ENCODE peak calls at places on chromosomes 6 and 20, in ten cellular contexts. I, N, M, T, H, K, O, W, U and Y are unnamed samples.

GRCh38 chr20:46568570-46569129 is 18.2 kb upstream of the OCSTAMP start:
- DNase-seq in I (peak; percentile 90), N (peak; percentile 97), M (no peak), T (peak; percentile 79), H (peak; percentile 88), K (no peak), O (no peak), W (peak; percentile 86), U (no peak), Y (peak; percentile 98)

GRCh38 chr6:42762338-42762929 is 16.5 kb upstream of the TBCC start:
- DNase-seq in I (no peak), N (no peak), M (no peak), T (no peak), H (no peak), K (no peak), O (no peak), W (no peak), U (no peak), Y (no peak)

GRCh38 chr6:89298680-89299450 is 16.2 kb downstream of the GABRR2 start:
- DNase-seq in I (no peak), N (no peak), M (peak; percentile 65), T (peak; percentile 51), H (peak; percentile 92), K (peak; percentile 12), O (no peak), W (no peak), U (peak; percentile 16), Y (no peak)

GRCh38 chr6:1390071-1390804 is 862 bp downstream of the FOXF2 start:
- DNase-seq in I (no peak), N (no peak), M (no peak), T (no peak), H (peak; percentile 56), K (peak; percentile 74), O (peak; percentile 76), W (no peak), U (no peak), Y (no peak)

GRCh38 chr20:17024513-17025105 is 202.2 kb upstream of the PCSK2 start:
- DNase-seq in I (no peak), N (no peak), M (no peak), T (peak; percentile 84), H (no peak), K (peak; percentile 97), O (peak; percentile 58), W (no peak), U (no peak), Y (no peak)

GRCh38 chr20:50348118-50348517 is 157.5 kb downstream of the CEBPB start:
- DNase-seq in I (peak; percentile 55), N (peak; percentile 78), M (no peak), T (no peak), H (no peak), K (no peak), O (no peak), W (no peak), U (no peak), Y (peak; percentile 46)

GRCh38 chr20:1150218-1150617 is 31.8 kb downstream of the PSMF1 start:
- DNase-seq in I (no peak), N (no peak), M (no peak), T (peak; percentile 69), H (peak; percentile 6), K (no peak), O (no peak), W (no peak), U (no peak), Y (no peak)

GRCh38 chr6:143141442-143141841 is 80.8 kb downstream of the AIG1 start:
- DNase-seq in I (no peak), N (no peak), M (no peak), T (no peak), H (no peak), K (no peak), O (no peak), W (no peak), U (no peak), Y (no peak)

GRCh38 chr20:1904160-1904559 is 9.0 kb downstream of the SIRPA start:
- DNase-seq in I (no peak), N (no peak), M (no peak), T (no peak), H (no peak), K (no peak), O (no peak), W (no peak), U (no peak), Y (peak; percentile 26)

GRCh38 chr20:58471161-58471834 is 43.9 kb downstream of the APCDD1L start:
- DNase-seq in I (peak; percentile 73), N (peak; percentile 89), M (no peak), T (no peak), H (peak; percentile 67), K (no peak), O (no peak), W (no peak), U (no peak), Y (no peak)

DNA sequence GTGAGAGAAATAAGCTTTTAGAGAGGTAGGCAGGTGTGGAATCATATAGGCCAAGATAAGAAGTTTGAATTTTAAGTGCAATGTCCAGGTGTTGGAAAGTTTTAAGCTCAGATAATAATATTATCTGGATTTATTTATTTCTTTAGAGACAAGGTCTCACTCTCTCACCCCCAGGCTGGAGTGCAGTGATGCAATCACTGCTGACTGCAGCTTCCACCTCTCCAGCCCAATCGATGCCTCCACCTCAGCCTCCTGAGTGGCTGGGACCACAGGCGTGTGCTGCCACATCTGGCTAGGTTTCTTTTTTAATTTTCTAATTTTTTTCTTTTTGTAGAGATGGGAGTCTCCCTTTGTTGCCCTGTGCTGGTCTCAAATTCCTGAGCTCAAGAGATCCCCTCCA is 5.5 kb upstream of the MAS1L start:
- DNase-seq in I (no peak), N (no peak), M (no peak), T (no peak), H (no peak), K (no peak), O (no peak), W (no peak), U (no peak), Y (no peak)
- H3K27ac ChIP-seq in I (no peak overlapping the region), N (no peak overlapping the region), M (no peak overlapping the region), T (no peak overlapping the region), H (no peak overlapping the region), K (no peak overlapping the region), O (no peak overlapping the region), W (no peak overlapping the region), U (no peak overlapping the region), Y (no peak overlapping the region)

GRCh38 chr6:36079596-36079995 is 50.7 kb upstream of the MAPK13 start:
- DNase-seq in I (no peak), N (no peak), M (no peak), T (no peak), H (no peak), K (no peak), O (no peak), W (no peak), U (no peak), Y (no peak)

GRCh38 chr6:36089048-36089447 is 41.3 kb upstream of the MAPK13 start:
- DNase-seq in I (no peak), N (no peak), M (no peak), T (no peak), H (no peak), K (no peak), O (no peak), W (no peak), U (no peak), Y (no peak)

GRCh38 chr6:36078159-36078558 is 50.6 kb downstream of the MAPK14 start:
- DNase-seq in I (no peak), N (no peak), M (no peak), T (no peak), H (no peak), K (no peak), O (no peak), W (no peak), U (no peak), Y (no peak)

GRCh38 chr6:36082318-36082717 is 48.0 kb upstream of the MAPK13 start:
- DNase-seq in I (no peak), N (no peak), M (no peak), T (no peak), H (no peak), K (no peak), O (no peak), W (no peak), U (no peak), Y (no peak)

GRCh38 chr6:36083446-36083845 is 46.9 kb upstream of the MAPK13 start:
- DNase-seq in I (no peak), N (peak; percentile 37), M (no peak), T (no peak), H (no peak), K (peak; percentile 56), O (no peak), W (no peak), U (no peak), Y (no peak)
- H3K27ac ChIP-seq in I (no peak overlapping the region), N (no peak overlapping the region), M (no peak overlapping the region), T (no peak overlapping the region), H (no peak overlapping the region), K (no peak overlapping the region), O (no peak overlapping the region), W (no peak overlapping the region), U (no peak overlapping the region), Y (no peak overlapping the region)

GRCh38 chr6:5894357-5894756 is 112.4 kb downstream of the NRN1 start:
- DNase-seq in I (no peak), N (no peak), M (no peak), T (no peak), H (no peak), K (no peak), O (no peak), W (no peak), U (no peak), Y (no peak)

GRCh38 chr6:5898563-5898962 is 108.2 kb downstream of the NRN1 start:
- DNase-seq in I (no peak), N (no peak), M (no peak), T (no peak), H (no peak), K (peak; percentile 58), O (no peak), W (no peak), U (no peak), Y (no peak)

GRCh38 chr6:5898102-5898501 is 108.6 kb downstream of the NRN1 start:
- DNase-seq in I (no peak), N (no peak), M (no peak), T (no peak), H (no peak), K (no peak), O (no peak), W (no peak), U (no peak), Y (no peak)

GRCh38 chr6:5893295-5893694 is 113.4 kb downstream of the NRN1 start:
- DNase-seq in I (no peak), N (no peak), M (no peak), T (no peak), H (no peak), K (no peak), O (no peak), W (no peak), U (no peak), Y (no peak)

GRCh38 chr6:5892669-5893068 is 114.1 kb downstream of the NRN1 start:
- DNase-seq in I (no peak), N (no peak), M (no peak), T (no peak), H (no peak), K (no peak), O (no peak), W (no peak), U (no peak), Y (no peak)
- H3K27ac ChIP-seq in I (peak overlapping the region; percentile 65), N (no peak overlapping the region), M (no peak overlapping the region), T (peak overlapping the region; percentile 27), H (no peak overlapping the region), K (no peak overlapping the region), O (no peak overlapping the region), W (no peak overlapping the region), U (peak overlapping the region; percentile 28), Y (peak overlapping the region; percentile 27)

DNA sequence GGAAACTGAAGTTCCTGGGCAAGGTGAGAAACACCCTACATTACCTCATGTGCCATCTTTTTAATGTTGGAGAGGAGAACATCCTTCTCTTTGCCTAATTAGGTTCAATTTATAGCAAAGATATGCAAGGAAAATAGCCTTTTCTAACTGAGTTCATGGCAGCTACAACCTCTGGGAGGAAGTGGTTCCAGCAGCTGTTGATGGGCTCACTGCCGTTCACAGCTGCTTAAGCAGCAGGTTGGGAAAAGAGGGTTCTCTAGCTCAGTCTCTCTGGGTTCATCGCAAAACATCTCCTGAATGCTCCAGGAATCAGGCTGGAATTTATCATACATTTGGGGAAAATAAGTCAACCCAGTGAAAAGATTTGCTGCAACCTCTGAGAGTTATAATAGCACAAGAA is 115.2 kb downstream of the UNC5CL start:
- DNase-seq in I (no peak), N (no peak), M (no peak), T (no peak), H (no peak), K (no peak), O (no peak), W (no peak), U (no peak), Y (no peak)
- H3K27ac ChIP-seq in I (no peak overlapping the region), N (no peak overlapping the region), M (no peak overlapping the region), T (no peak overlapping the region), H (no peak overlapping the region), K (no peak overlapping the region), O (no peak overlapping the region), W (no peak overlapping the region), U (no peak overlapping the region), Y (no peak overlapping the region)